ENCODE peak calls at places on chromosomes 1 and 21, in nine cellular contexts. T, S, Y, V, J, O, P, Z and N are unnamed samples.

GRCh38 chr1:32447469-32448185 is 17.2 kb upstream of the ZBTB8B start:
- DNase-seq in T (no peak), S (no peak), Y (no peak), V (no peak), J (peak), O (peak), P (no peak), Z (peak), N (peak)

GRCh38 chr1:29785137-29785527 is 548.8 kb downstream of the PTPRU start:
- DNase-seq in T (no peak), S (no peak), Y (no peak), V (no peak), J (no peak), O (no peak), P (no peak), Z (no peak), N (no peak)

GRCh38 chr21:38386967-38387366 is 111.3 kb downstream of the ERG start:
- DNase-seq in T (no peak), S (no peak), Y (no peak), V (no peak), J (no peak), O (peak), P (no peak), Z (no peak), N (peak)

GRCh38 chr1:1115136-1115829 is 606 bp downstream of the C1orf159 start:
- DNase-seq in T (no peak), S (no peak), Y (no peak), V (no peak), J (no peak), O (no peak), P (no peak), Z (no peak), N (no peak)

GRCh38 chr1:2091611-2092604 is 41.7 kb downstream of the PRKCZ start:
- DNase-seq in T (peak), S (no peak), Y (peak), V (no peak), J (no peak), O (no peak), P (peak), Z (no peak), N (no peak)

GRCh38 chr1:115086176-115086830 is 3.0 kb downstream of the TSPAN2 start:
- DNase-seq in T (no peak), S (no peak), Y (no peak), V (no peak), J (no peak), O (no peak), P (no peak), Z (no peak), N (no peak)

GRCh38 chr21:24076179-24076578 is 1531.1 kb downstream of the MRPL39 start:
- DNase-seq in T (no peak), S (no peak), Y (no peak), V (no peak), J (no peak), O (no peak), P (no peak), Z (no peak), N (peak)

GRCh38 chr1:109502368-109502851 is 7.1 kb downstream of the AMIGO1 start:
- DNase-seq in T (no peak), S (no peak), Y (no peak), V (no peak), J (no peak), O (no peak), P (no peak), Z (no peak), N (no peak)

GRCh38 chr1:42979037-42979432 is 20.4 kb upstream of the SLC2A1 start:
- DNase-seq in T (no peak), S (no peak), Y (no peak), V (no peak), J (no peak), O (no peak), P (no peak), Z (no peak), N (no peak)